ENCODE peak calls at places on chromosomes 16 and 17, in nine cellular contexts. One of them, this sample, is unnamed.
A peak's percentile ranks its signal among the peaks of the same experiment; 100 is the strongest.

GRCh38 chr17:39618956-39619785 is 7.6 kb upstream of the PPP1R1B start:
- DNase-seq in left lung: no peak
- DNase-seq in HCT116: no peak
- DNase-seq in ascending aorta: no peak
- DNase-seq in effector memory CD4-positive, alpha-beta T cell: no peak
- DNase-seq in fibroblast of pulmonary artery: no peak
- DNase-seq in stomach: no peak
- DNase-seq in fibroblast of mammary gland: no peak
- DNase-seq in foreskin fibroblast: no peak
- DNase-seq in this sample: no peak

GRCh38 chr16:89060207-89060794 is 33.4 kb upstream of the ACSF3 start:
- DNase-seq in left lung: no peak
- DNase-seq in HCT116: no peak
- DNase-seq in ascending aorta: no peak
- DNase-seq in effector memory CD4-positive, alpha-beta T cell: no peak
- DNase-seq in fibroblast of pulmonary artery: no peak
- DNase-seq in stomach: no peak
- DNase-seq in fibroblast of mammary gland: no peak
- DNase-seq in foreskin fibroblast: no peak
- DNase-seq in this sample: no peak

GRCh38 chr16:2429771-2430663 is 770 bp downstream of the CCNF start:
- DNase-seq in left lung: no peak
- DNase-seq in HCT116: no peak
- DNase-seq in ascending aorta: no peak
- DNase-seq in effector memory CD4-positive, alpha-beta T cell: no peak
- DNase-seq in fibroblast of pulmonary artery: peak; percentile 33
- DNase-seq in stomach: no peak
- DNase-seq in fibroblast of mammary gland: no peak
- DNase-seq in foreskin fibroblast: peak; percentile 61
- DNase-seq in this sample: no peak

GRCh38 chr17:68468785-68469184 is 11.5 kb upstream of the WIPI1 start:
- DNase-seq in left lung: no peak
- DNase-seq in HCT116: no peak
- DNase-seq in ascending aorta: no peak
- DNase-seq in effector memory CD4-positive, alpha-beta T cell: no peak
- DNase-seq in fibroblast of pulmonary artery: peak; percentile 26
- DNase-seq in stomach: no peak
- DNase-seq in fibroblast of mammary gland: no peak
- DNase-seq in foreskin fibroblast: peak; percentile 66
- DNase-seq in this sample: no peak

GRCh38 chr16:83781-84615 is 6.0 kb downstream of the MPG start:
- DNase-seq in left lung: no peak
- DNase-seq in HCT116: no peak
- DNase-seq in ascending aorta: no peak
- DNase-seq in effector memory CD4-positive, alpha-beta T cell: no peak
- DNase-seq in fibroblast of pulmonary artery: peak; percentile 39
- DNase-seq in stomach: no peak
- DNase-seq in fibroblast of mammary gland: peak; percentile 70
- DNase-seq in foreskin fibroblast: peak; percentile 45
- DNase-seq in this sample: no peak

GRCh38 chr16:57519796-57520360 is 16.5 kb downstream of the CCDC102A start:
- DNase-seq in left lung: peak; percentile 95
- DNase-seq in HCT116: peak; percentile 41
- DNase-seq in ascending aorta: peak; percentile 86
- DNase-seq in effector memory CD4-positive, alpha-beta T cell: peak; percentile 59
- DNase-seq in fibroblast of pulmonary artery: peak; percentile 75
- DNase-seq in stomach: peak; percentile 84
- DNase-seq in fibroblast of mammary gland: peak; percentile 57
- DNase-seq in foreskin fibroblast: peak; percentile 83
- DNase-seq in this sample: peak; percentile 47

GRCh38 chr16:2386990-2387389 is 42.3 kb upstream of the CCNF start:
- DNase-seq in left lung: no peak
- DNase-seq in HCT116: peak; percentile 3
- DNase-seq in ascending aorta: no peak
- DNase-seq in effector memory CD4-positive, alpha-beta T cell: no peak
- DNase-seq in fibroblast of pulmonary artery: no peak
- DNase-seq in stomach: no peak
- DNase-seq in fibroblast of mammary gland: peak; percentile 6
- DNase-seq in foreskin fibroblast: no peak
- DNase-seq in this sample: no peak

GRCh38 chr16:87538594-87538993 is 45.8 kb upstream of the ZCCHC14 start:
- DNase-seq in left lung: no peak
- DNase-seq in HCT116: no peak
- DNase-seq in ascending aorta: peak; percentile 85
- DNase-seq in effector memory CD4-positive, alpha-beta T cell: no peak
- DNase-seq in fibroblast of pulmonary artery: no peak
- DNase-seq in stomach: no peak
- DNase-seq in fibroblast of mammary gland: peak; percentile 60
- DNase-seq in foreskin fibroblast: no peak
- DNase-seq in this sample: peak; percentile 83

GRCh38 chr16:49427771-49428170 is 54.2 kb downstream of the C16orf78 start:
- DNase-seq in left lung: no peak
- DNase-seq in HCT116: no peak
- DNase-seq in ascending aorta: no peak
- DNase-seq in effector memory CD4-positive, alpha-beta T cell: no peak
- DNase-seq in fibroblast of pulmonary artery: no peak
- DNase-seq in stomach: no peak
- DNase-seq in fibroblast of mammary gland: no peak
- DNase-seq in foreskin fibroblast: no peak
- DNase-seq in this sample: no peak

GRCh38 chr17:55576237-55576998 is 65.2 kb upstream of the SMIM36 start:
- DNase-seq in left lung: no peak
- DNase-seq in HCT116: peak; percentile 15
- DNase-seq in ascending aorta: no peak
- DNase-seq in effector memory CD4-positive, alpha-beta T cell: no peak
- DNase-seq in fibroblast of pulmonary artery: peak; percentile 42
- DNase-seq in stomach: no peak
- DNase-seq in fibroblast of mammary gland: peak; percentile 91
- DNase-seq in foreskin fibroblast: peak; percentile 88
- DNase-seq in this sample: peak; percentile 67

GRCh38 chr16:27431773-27432599 is 30.0 kb downstream of the IL21R start:
- DNase-seq in left lung: peak; percentile 34
- DNase-seq in HCT116: no peak
- DNase-seq in ascending aorta: peak; percentile 31
- DNase-seq in effector memory CD4-positive, alpha-beta T cell: no peak
- DNase-seq in fibroblast of pulmonary artery: no peak
- DNase-seq in stomach: peak; percentile 21
- DNase-seq in fibroblast of mammary gland: peak; percentile 65
- DNase-seq in foreskin fibroblast: peak; percentile 81
- DNase-seq in this sample: peak; percentile 37

GRCh38 chr17:2710804-2711607 is 558 bp downstream of the CLUH start:
- DNase-seq in left lung: peak; percentile 87
- DNase-seq in HCT116: no peak
- DNase-seq in ascending aorta: no peak
- DNase-seq in effector memory CD4-positive, alpha-beta T cell: no peak
- DNase-seq in fibroblast of pulmonary artery: no peak
- DNase-seq in stomach: no peak
- DNase-seq in fibroblast of mammary gland: no peak
- DNase-seq in foreskin fibroblast: peak; percentile 63
- DNase-seq in this sample: no peak

GRCh38 chr17:81676906-81677305 is 6.7 kb downstream of the ARL16 start:
- DNase-seq in left lung: no peak
- DNase-seq in HCT116: no peak
- DNase-seq in ascending aorta: no peak
- DNase-seq in effector memory CD4-positive, alpha-beta T cell: no peak
- DNase-seq in fibroblast of pulmonary artery: no peak
- DNase-seq in stomach: no peak
- DNase-seq in fibroblast of mammary gland: no peak
- DNase-seq in foreskin fibroblast: no peak
- DNase-seq in this sample: no peak

GRCh38 chr16:69564845-69565610 is 738 bp upstream of the NFAT5 start:
- DNase-seq in left lung: no peak
- DNase-seq in HCT116: no peak
- DNase-seq in ascending aorta: no peak
- DNase-seq in effector memory CD4-positive, alpha-beta T cell: no peak
- DNase-seq in fibroblast of pulmonary artery: peak; percentile 11
- DNase-seq in stomach: no peak
- DNase-seq in fibroblast of mammary gland: no peak
- DNase-seq in foreskin fibroblast: peak; percentile 23
- DNase-seq in this sample: no peak

GRCh38 chr17:13346081-13346533 is 255.6 kb downstream of the HS3ST3A1 start:
- DNase-seq in left lung: no peak
- DNase-seq in HCT116: no peak
- DNase-seq in ascending aorta: no peak
- DNase-seq in effector memory CD4-positive, alpha-beta T cell: no peak
- DNase-seq in fibroblast of pulmonary artery: peak; percentile 93
- DNase-seq in stomach: no peak
- DNase-seq in fibroblast of mammary gland: peak; percentile 99
- DNase-seq in foreskin fibroblast: peak; percentile 96
- DNase-seq in this sample: peak; percentile 97

GRCh38 chr16:14399397-14400284 is 230.4 kb downstream of the PARN start:
- DNase-seq in left lung: peak; percentile 20
- DNase-seq in HCT116: peak; percentile 48
- DNase-seq in ascending aorta: peak; percentile 90
- DNase-seq in effector memory CD4-positive, alpha-beta T cell: no peak
- DNase-seq in fibroblast of pulmonary artery: peak; percentile 62
- DNase-seq in stomach: no peak
- DNase-seq in fibroblast of mammary gland: peak; percentile 83
- DNase-seq in foreskin fibroblast: peak; percentile 93
- DNase-seq in this sample: peak; percentile 78
- H3K4me3 ChIP-seq in left lung: no peak overlapping the region
- H3K4me3 ChIP-seq in HCT116: no peak overlapping the region
- H3K4me3 ChIP-seq in ascending aorta: no peak overlapping the region
- H3K4me3 ChIP-seq in effector memory CD4-positive, alpha-beta T cell: no peak overlapping the region
- H3K4me3 ChIP-seq in fibroblast of pulmonary artery: no peak overlapping the region
- H3K4me3 ChIP-seq in stomach: no peak overlapping the region
- H3K4me3 ChIP-seq in fibroblast of mammary gland: no peak overlapping the region
- H3K4me3 ChIP-seq in foreskin fibroblast: no peak overlapping the region
- H3K4me3 ChIP-seq in this sample: peak overlapping the region; percentile 34

GRCh38 chr16:79595261-79595660 is 5.3 kb downstream of the MAF start:
- DNase-seq in left lung: no peak
- DNase-seq in HCT116: no peak
- DNase-seq in ascending aorta: no peak
- DNase-seq in effector memory CD4-positive, alpha-beta T cell: no peak
- DNase-seq in fibroblast of pulmonary artery: no peak
- DNase-seq in stomach: no peak
- DNase-seq in fibroblast of mammary gland: no peak
- DNase-seq in foreskin fibroblast: peak; percentile 25
- DNase-seq in this sample: peak; percentile 8

GRCh38 chr16:79592150-79592549 is 8.4 kb downstream of the MAF start:
- DNase-seq in left lung: no peak
- DNase-seq in HCT116: no peak
- DNase-seq in ascending aorta: no peak
- DNase-seq in effector memory CD4-positive, alpha-beta T cell: no peak
- DNase-seq in fibroblast of pulmonary artery: no peak
- DNase-seq in stomach: no peak
- DNase-seq in fibroblast of mammary gland: no peak
- DNase-seq in foreskin fibroblast: no peak
- DNase-seq in this sample: no peak

GRCh38 chr16:79593074-79593531 is 7.4 kb downstream of the MAF start:
- DNase-seq in left lung: no peak
- DNase-seq in HCT116: no peak
- DNase-seq in ascending aorta: no peak
- DNase-seq in effector memory CD4-positive, alpha-beta T cell: no peak
- DNase-seq in fibroblast of pulmonary artery: no peak
- DNase-seq in stomach: no peak
- DNase-seq in fibroblast of mammary gland: no peak
- DNase-seq in foreskin fibroblast: peak; percentile 12
- DNase-seq in this sample: peak; percentile 21

GRCh38 chr16:79595916-79596450 is 4.6 kb downstream of the MAF start:
- DNase-seq in left lung: no peak
- DNase-seq in HCT116: no peak
- DNase-seq in ascending aorta: no peak
- DNase-seq in effector memory CD4-positive, alpha-beta T cell: no peak
- DNase-seq in fibroblast of pulmonary artery: no peak
- DNase-seq in stomach: no peak
- DNase-seq in fibroblast of mammary gland: no peak
- DNase-seq in foreskin fibroblast: no peak
- DNase-seq in this sample: no peak

GRCh38 chr16:79593754-79594153 is 6.8 kb downstream of the MAF start:
- DNase-seq in left lung: no peak
- DNase-seq in HCT116: no peak
- DNase-seq in ascending aorta: no peak
- DNase-seq in effector memory CD4-positive, alpha-beta T cell: no peak
- DNase-seq in fibroblast of pulmonary artery: no peak
- DNase-seq in stomach: no peak
- DNase-seq in fibroblast of mammary gland: no peak
- DNase-seq in foreskin fibroblast: no peak
- DNase-seq in this sample: no peak
- H3K4me3 ChIP-seq in left lung: no peak overlapping the region
- H3K4me3 ChIP-seq in HCT116: no peak overlapping the region
- H3K4me3 ChIP-seq in ascending aorta: no peak overlapping the region
- H3K4me3 ChIP-seq in effector memory CD4-positive, alpha-beta T cell: peak overlapping the region; percentile 26
- H3K4me3 ChIP-seq in fibroblast of pulmonary artery: no peak overlapping the region
- H3K4me3 ChIP-seq in stomach: no peak overlapping the region
- H3K4me3 ChIP-seq in fibroblast of mammary gland: no peak overlapping the region
- H3K4me3 ChIP-seq in foreskin fibroblast: peak overlapping the region; percentile 85
- H3K4me3 ChIP-seq in this sample: no peak overlapping the region

GRCh38 chr16:20923876-20924275 is 23.3 kb downstream of the LYRM1 start:
- DNase-seq in left lung: no peak
- DNase-seq in HCT116: no peak
- DNase-seq in ascending aorta: no peak
- DNase-seq in effector memory CD4-positive, alpha-beta T cell: no peak
- DNase-seq in fibroblast of pulmonary artery: no peak
- DNase-seq in stomach: no peak
- DNase-seq in fibroblast of mammary gland: no peak
- DNase-seq in foreskin fibroblast: no peak
- DNase-seq in this sample: no peak

GRCh38 chr16:20928774-20929411 is 28.3 kb downstream of the LYRM1 start:
- DNase-seq in left lung: no peak
- DNase-seq in HCT116: no peak
- DNase-seq in ascending aorta: no peak
- DNase-seq in effector memory CD4-positive, alpha-beta T cell: no peak
- DNase-seq in fibroblast of pulmonary artery: no peak
- DNase-seq in stomach: no peak
- DNase-seq in fibroblast of mammary gland: peak; percentile 83
- DNase-seq in foreskin fibroblast: peak; percentile 81
- DNase-seq in this sample: peak; percentile 93

GRCh38 chr16:20931066-20931465 is 30.5 kb downstream of the LYRM1 start:
- DNase-seq in left lung: no peak
- DNase-seq in HCT116: no peak
- DNase-seq in ascending aorta: no peak
- DNase-seq in effector memory CD4-positive, alpha-beta T cell: no peak
- DNase-seq in fibroblast of pulmonary artery: no peak
- DNase-seq in stomach: no peak
- DNase-seq in fibroblast of mammary gland: no peak
- DNase-seq in foreskin fibroblast: no peak
- DNase-seq in this sample: peak; percentile 54

GRCh38 chr16:20920799-20921198 is 20.2 kb downstream of the LYRM1 start:
- DNase-seq in left lung: no peak
- DNase-seq in HCT116: no peak
- DNase-seq in ascending aorta: no peak
- DNase-seq in effector memory CD4-positive, alpha-beta T cell: no peak
- DNase-seq in fibroblast of pulmonary artery: no peak
- DNase-seq in stomach: no peak
- DNase-seq in fibroblast of mammary gland: no peak
- DNase-seq in foreskin fibroblast: no peak
- DNase-seq in this sample: no peak

GRCh38 chr16:20925780-20926179 is 25.2 kb downstream of the LYRM1 start:
- DNase-seq in left lung: no peak
- DNase-seq in HCT116: no peak
- DNase-seq in ascending aorta: no peak
- DNase-seq in effector memory CD4-positive, alpha-beta T cell: no peak
- DNase-seq in fibroblast of pulmonary artery: no peak
- DNase-seq in stomach: no peak
- DNase-seq in fibroblast of mammary gland: no peak
- DNase-seq in foreskin fibroblast: no peak
- DNase-seq in this sample: no peak
- H3K4me3 ChIP-seq in left lung: no peak overlapping the region
- H3K4me3 ChIP-seq in HCT116: no peak overlapping the region
- H3K4me3 ChIP-seq in ascending aorta: no peak overlapping the region
- H3K4me3 ChIP-seq in effector memory CD4-positive, alpha-beta T cell: no peak overlapping the region
- H3K4me3 ChIP-seq in fibroblast of pulmonary artery: no peak overlapping the region
- H3K4me3 ChIP-seq in stomach: no peak overlapping the region
- H3K4me3 ChIP-seq in fibroblast of mammary gland: no peak overlapping the region
- H3K4me3 ChIP-seq in foreskin fibroblast: no peak overlapping the region
- H3K4me3 ChIP-seq in this sample: no peak overlapping the region

GRCh38 chr17:9020824-9021157 is 519 bp upstream of the NTN1 start:
- DNase-seq in left lung: no peak
- DNase-seq in HCT116: no peak
- DNase-seq in ascending aorta: no peak
- DNase-seq in effector memory CD4-positive, alpha-beta T cell: no peak
- DNase-seq in fibroblast of pulmonary artery: no peak
- DNase-seq in stomach: no peak
- DNase-seq in fibroblast of mammary gland: no peak
- DNase-seq in foreskin fibroblast: no peak
- DNase-seq in this sample: no peak
- H3K4me3 ChIP-seq in left lung: peak overlapping the region; percentile 67
- H3K4me3 ChIP-seq in HCT116: peak overlapping the region; percentile 47
- H3K4me3 ChIP-seq in ascending aorta: peak overlapping the region; percentile 84
- H3K4me3 ChIP-seq in effector memory CD4-positive, alpha-beta T cell: peak overlapping the region; percentile 54
- H3K4me3 ChIP-seq in fibroblast of pulmonary artery: peak overlapping the region; percentile 45
- H3K4me3 ChIP-seq in stomach: peak overlapping the region; percentile 77
- H3K4me3 ChIP-seq in fibroblast of mammary gland: no peak overlapping the region
- H3K4me3 ChIP-seq in foreskin fibroblast: peak overlapping the region; percentile 49
- H3K4me3 ChIP-seq in this sample: peak overlapping the region; percentile 54

This sample was measured in AG10803.